ENCODE peak calls at places on chromosomes 7 and 10, in eight cellular contexts. One of them, this sample, is unnamed.

GRCh38 chr7:20441886-20442505 is 111.3 kb downstream of the ITGB8 start:
- DNase-seq in activated CD8-positive, alpha-beta memory T cell treated with anti-CD3 and anti-CD28 coated beads, Interleukin-2, amount 10 ng/mL, durations not matched to agents 7 days and 5 days: no peak
- DNase-seq in HCEC 1CT: no peak
- DNase-seq in WTC11: no peak
- DNase-seq in right lobe of liver: no peak
- DNase-seq in glomerular endothelial cell: no peak
- DNase-seq in sigmoid colon: no peak
- DNase-seq in activated gamma-delta T cell treated with anti-CD3 and anti-CD28 coated beads, Interleukin-2, amount 50 U/mL, for 16 hours: no peak
- DNase-seq in this sample: no peak

GRCh38 chr7:52088008-52088787 is 771.6 kb upstream of the COBL start:
- DNase-seq in glomerular endothelial cell: no peak
- DNase-seq in sigmoid colon: no peak
- DNase-seq in HCEC 1CT: no peak
- DNase-seq in activated CD8-positive, alpha-beta memory T cell treated with anti-CD3 and anti-CD28 coated beads, Interleukin-2, amount 10 ng/mL, durations not matched to agents 7 days and 5 days: no peak
- DNase-seq in WTC11: peak; percentile 83
- DNase-seq in right lobe of liver: no peak
- DNase-seq in activated gamma-delta T cell treated with anti-CD3 and anti-CD28 coated beads, Interleukin-2, amount 50 U/mL, for 16 hours: no peak
- DNase-seq in this sample: peak; percentile 82

GRCh38 chr10:103719036-103719435 is 136.3 kb downstream of the SH3PXD2A start:
- DNase-seq in activated gamma-delta T cell treated with anti-CD3 and anti-CD28 coated beads, Interleukin-2, amount 50 U/mL, for 16 hours: no peak
- DNase-seq in right lobe of liver: no peak
- DNase-seq in sigmoid colon: no peak
- DNase-seq in glomerular endothelial cell: no peak
- DNase-seq in HCEC 1CT: no peak
- DNase-seq in WTC11: no peak
- DNase-seq in activated CD8-positive, alpha-beta memory T cell treated with anti-CD3 and anti-CD28 coated beads, Interleukin-2, amount 10 ng/mL, durations not matched to agents 7 days and 5 days: no peak
- DNase-seq in this sample: no peak

GRCh38 chr10:12656518-12657142 is 307.3 kb downstream of the CAMK1D start:
- DNase-seq in glomerular endothelial cell: peak; percentile 45
- DNase-seq in activated gamma-delta T cell treated with anti-CD3 and anti-CD28 coated beads, Interleukin-2, amount 50 U/mL, for 16 hours: no peak
- DNase-seq in activated CD8-positive, alpha-beta memory T cell treated with anti-CD3 and anti-CD28 coated beads, Interleukin-2, amount 10 ng/mL, durations not matched to agents 7 days and 5 days: no peak
- DNase-seq in WTC11: no peak
- DNase-seq in HCEC 1CT: peak; percentile 58
- DNase-seq in right lobe of liver: no peak
- DNase-seq in sigmoid colon: no peak
- DNase-seq in this sample: no peak

GRCh38 chr7:93115796-93116195 is 2.0 kb downstream of the SAMD9 start:
- DNase-seq in HCEC 1CT: peak; percentile 86
- DNase-seq in WTC11: no peak
- DNase-seq in glomerular endothelial cell: no peak
- DNase-seq in sigmoid colon: no peak
- DNase-seq in right lobe of liver: no peak
- DNase-seq in activated CD8-positive, alpha-beta memory T cell treated with anti-CD3 and anti-CD28 coated beads, Interleukin-2, amount 10 ng/mL, durations not matched to agents 7 days and 5 days: no peak
- DNase-seq in activated gamma-delta T cell treated with anti-CD3 and anti-CD28 coated beads, Interleukin-2, amount 50 U/mL, for 16 hours: no peak
- DNase-seq in this sample: no peak

GRCh38 chr7:152641384-152641783 is 34.6 kb downstream of the XRCC2 start:
- DNase-seq in activated gamma-delta T cell treated with anti-CD3 and anti-CD28 coated beads, Interleukin-2, amount 50 U/mL, for 16 hours: no peak
- DNase-seq in sigmoid colon: no peak
- DNase-seq in glomerular endothelial cell: no peak
- DNase-seq in WTC11: no peak
- DNase-seq in HCEC 1CT: no peak
- DNase-seq in right lobe of liver: no peak
- DNase-seq in activated CD8-positive, alpha-beta memory T cell treated with anti-CD3 and anti-CD28 coated beads, Interleukin-2, amount 10 ng/mL, durations not matched to agents 7 days and 5 days: no peak
- DNase-seq in this sample: no peak

GRCh38 chr7:5397657-5398237 is 25.9 kb downstream of the TNRC18 start:
- DNase-seq in right lobe of liver: no peak
- DNase-seq in activated CD8-positive, alpha-beta memory T cell treated with anti-CD3 and anti-CD28 coated beads, Interleukin-2, amount 10 ng/mL, durations not matched to agents 7 days and 5 days: no peak
- DNase-seq in glomerular endothelial cell: no peak
- DNase-seq in WTC11: no peak
- DNase-seq in HCEC 1CT: no peak
- DNase-seq in activated gamma-delta T cell treated with anti-CD3 and anti-CD28 coated beads, Interleukin-2, amount 50 U/mL, for 16 hours: no peak
- DNase-seq in sigmoid colon: no peak
- DNase-seq in this sample: no peak

GRCh38 chr10:44306147-44306710 is 78.7 kb downstream of the CXCL12 start:
- DNase-seq in sigmoid colon: no peak
- DNase-seq in right lobe of liver: no peak
- DNase-seq in WTC11: no peak
- DNase-seq in glomerular endothelial cell: no peak
- DNase-seq in HCEC 1CT: no peak
- DNase-seq in activated CD8-positive, alpha-beta memory T cell treated with anti-CD3 and anti-CD28 coated beads, Interleukin-2, amount 10 ng/mL, durations not matched to agents 7 days and 5 days: no peak
- DNase-seq in activated gamma-delta T cell treated with anti-CD3 and anti-CD28 coated beads, Interleukin-2, amount 50 U/mL, for 16 hours: no peak
- DNase-seq in this sample: no peak

GRCh38 chr10:37760817-37761216 is 96.6 kb downstream of the ZNF248 start:
- DNase-seq in activated gamma-delta T cell treated with anti-CD3 and anti-CD28 coated beads, Interleukin-2, amount 50 U/mL, for 16 hours: no peak
- DNase-seq in HCEC 1CT: no peak
- DNase-seq in activated CD8-positive, alpha-beta memory T cell treated with anti-CD3 and anti-CD28 coated beads, Interleukin-2, amount 10 ng/mL, durations not matched to agents 7 days and 5 days: no peak
- DNase-seq in WTC11: no peak
- DNase-seq in glomerular endothelial cell: no peak
- DNase-seq in right lobe of liver: no peak
- DNase-seq in sigmoid colon: no peak
- DNase-seq in this sample: no peak

GRCh38 chr7:103685646-103686418 is 239.8 kb upstream of the SLC26A5 start:
- DNase-seq in activated gamma-delta T cell treated with anti-CD3 and anti-CD28 coated beads, Interleukin-2, amount 50 U/mL, for 16 hours: no peak
- DNase-seq in right lobe of liver: no peak
- DNase-seq in glomerular endothelial cell: no peak
- DNase-seq in sigmoid colon: no peak
- DNase-seq in WTC11: no peak
- DNase-seq in HCEC 1CT: no peak
- DNase-seq in activated CD8-positive, alpha-beta memory T cell treated with anti-CD3 and anti-CD28 coated beads, Interleukin-2, amount 10 ng/mL, durations not matched to agents 7 days and 5 days: no peak
- DNase-seq in this sample: no peak

GRCh38 chr7:16627236-16627635 is 18.3 kb downstream of the ANKMY2 start:
- DNase-seq in sigmoid colon: no peak
- DNase-seq in right lobe of liver: no peak
- DNase-seq in activated CD8-positive, alpha-beta memory T cell treated with anti-CD3 and anti-CD28 coated beads, Interleukin-2, amount 10 ng/mL, durations not matched to agents 7 days and 5 days: no peak
- DNase-seq in activated gamma-delta T cell treated with anti-CD3 and anti-CD28 coated beads, Interleukin-2, amount 50 U/mL, for 16 hours: no peak
- DNase-seq in HCEC 1CT: peak; percentile 59
- DNase-seq in glomerular endothelial cell: no peak
- DNase-seq in WTC11: no peak
- DNase-seq in this sample: no peak

GRCh38 chr10:48604408-48605263 is at the start of gene ARHGAP22:
- DNase-seq in activated CD8-positive, alpha-beta memory T cell treated with anti-CD3 and anti-CD28 coated beads, Interleukin-2, amount 10 ng/mL, durations not matched to agents 7 days and 5 days: peak; percentile 19
- DNase-seq in right lobe of liver: peak; percentile 48
- DNase-seq in WTC11: peak; percentile 58
- DNase-seq in sigmoid colon: peak; percentile 70
- DNase-seq in HCEC 1CT: peak; percentile 78
- DNase-seq in glomerular endothelial cell: no peak
- DNase-seq in activated gamma-delta T cell treated with anti-CD3 and anti-CD28 coated beads, Interleukin-2, amount 50 U/mL, for 16 hours: no peak
- DNase-seq in this sample: no peak

GRCh38 chr7:123209786-123210185 is 10.0 kb upstream of the SLC13A1 start:
- DNase-seq in sigmoid colon: no peak
- DNase-seq in right lobe of liver: no peak
- DNase-seq in glomerular endothelial cell: peak; percentile 10
- DNase-seq in WTC11: no peak
- DNase-seq in activated gamma-delta T cell treated with anti-CD3 and anti-CD28 coated beads, Interleukin-2, amount 50 U/mL, for 16 hours: no peak
- DNase-seq in activated CD8-positive, alpha-beta memory T cell treated with anti-CD3 and anti-CD28 coated beads, Interleukin-2, amount 10 ng/mL, durations not matched to agents 7 days and 5 days: no peak
- DNase-seq in HCEC 1CT: no peak
- DNase-seq in this sample: no peak

GRCh38 chr10:122181055-122181732 is 89.9 kb upstream of the BTBD16 start:
- DNase-seq in activated gamma-delta T cell treated with anti-CD3 and anti-CD28 coated beads, Interleukin-2, amount 50 U/mL, for 16 hours: no peak
- DNase-seq in WTC11: no peak
- DNase-seq in right lobe of liver: no peak
- DNase-seq in glomerular endothelial cell: no peak
- DNase-seq in HCEC 1CT: peak; percentile 69
- DNase-seq in activated CD8-positive, alpha-beta memory T cell treated with anti-CD3 and anti-CD28 coated beads, Interleukin-2, amount 10 ng/mL, durations not matched to agents 7 days and 5 days: no peak
- DNase-seq in sigmoid colon: no peak
- DNase-seq in this sample: no peak

GRCh38 chr10:986881-987634 is 1.2 kb upstream of the GTPBP4 start:
- DNase-seq in WTC11: no peak
- DNase-seq in activated gamma-delta T cell treated with anti-CD3 and anti-CD28 coated beads, Interleukin-2, amount 50 U/mL, for 16 hours: no peak
- DNase-seq in sigmoid colon: no peak
- DNase-seq in glomerular endothelial cell: no peak
- DNase-seq in right lobe of liver: no peak
- DNase-seq in HCEC 1CT: peak; percentile 80
- DNase-seq in activated CD8-positive, alpha-beta memory T cell treated with anti-CD3 and anti-CD28 coated beads, Interleukin-2, amount 10 ng/mL, durations not matched to agents 7 days and 5 days: no peak
- DNase-seq in this sample: no peak

GRCh38 chr10:43594944-43595589 is 11.2 kb upstream of the ZNF485 start:
- DNase-seq in activated CD8-positive, alpha-beta memory T cell treated with anti-CD3 and anti-CD28 coated beads, Interleukin-2, amount 10 ng/mL, durations not matched to agents 7 days and 5 days: peak; percentile 64
- DNase-seq in activated gamma-delta T cell treated with anti-CD3 and anti-CD28 coated beads, Interleukin-2, amount 50 U/mL, for 16 hours: no peak
- DNase-seq in sigmoid colon: no peak
- DNase-seq in glomerular endothelial cell: peak; percentile 20
- DNase-seq in HCEC 1CT: no peak
- DNase-seq in right lobe of liver: peak; percentile 43
- DNase-seq in WTC11: no peak
- DNase-seq in this sample: no peak

GRCh38 chr10:126222736-126223511 is 165.4 kb downstream of the ADAM12 start:
- DNase-seq in WTC11: no peak
- DNase-seq in glomerular endothelial cell: no peak
- DNase-seq in activated gamma-delta T cell treated with anti-CD3 and anti-CD28 coated beads, Interleukin-2, amount 50 U/mL, for 16 hours: no peak
- DNase-seq in HCEC 1CT: peak; percentile 33
- DNase-seq in right lobe of liver: no peak
- DNase-seq in sigmoid colon: no peak
- DNase-seq in activated CD8-positive, alpha-beta memory T cell treated with anti-CD3 and anti-CD28 coated beads, Interleukin-2, amount 10 ng/mL, durations not matched to agents 7 days and 5 days: no peak
- DNase-seq in this sample: no peak

GRCh38 chr10:3787001-3787400 is 2.0 kb upstream of the KLF6 start:
- DNase-seq in sigmoid colon: no peak
- DNase-seq in HCEC 1CT: no peak
- DNase-seq in glomerular endothelial cell: no peak
- DNase-seq in activated CD8-positive, alpha-beta memory T cell treated with anti-CD3 and anti-CD28 coated beads, Interleukin-2, amount 10 ng/mL, durations not matched to agents 7 days and 5 days: no peak
- DNase-seq in WTC11: no peak
- DNase-seq in activated gamma-delta T cell treated with anti-CD3 and anti-CD28 coated beads, Interleukin-2, amount 50 U/mL, for 16 hours: no peak
- DNase-seq in right lobe of liver: no peak
- DNase-seq in this sample: no peak

GRCh38 chr10:121525276-121526039 is 72.8 kb downstream of the FGFR2 start:
- DNase-seq in activated gamma-delta T cell treated with anti-CD3 and anti-CD28 coated beads, Interleukin-2, amount 50 U/mL, for 16 hours: no peak
- DNase-seq in HCEC 1CT: no peak
- DNase-seq in glomerular endothelial cell: no peak
- DNase-seq in right lobe of liver: no peak
- DNase-seq in sigmoid colon: no peak
- DNase-seq in activated CD8-positive, alpha-beta memory T cell treated with anti-CD3 and anti-CD28 coated beads, Interleukin-2, amount 10 ng/mL, durations not matched to agents 7 days and 5 days: no peak
- DNase-seq in WTC11: no peak
- DNase-seq in this sample: no peak

GRCh38 chr10:97921581-97922377 is 72.1 kb downstream of the GOLGA7B start:
- DNase-seq in right lobe of liver: peak; percentile 53
- DNase-seq in activated gamma-delta T cell treated with anti-CD3 and anti-CD28 coated beads, Interleukin-2, amount 50 U/mL, for 16 hours: no peak
- DNase-seq in glomerular endothelial cell: no peak
- DNase-seq in HCEC 1CT: no peak
- DNase-seq in activated CD8-positive, alpha-beta memory T cell treated with anti-CD3 and anti-CD28 coated beads, Interleukin-2, amount 10 ng/mL, durations not matched to agents 7 days and 5 days: no peak
- DNase-seq in WTC11: no peak
- DNase-seq in sigmoid colon: no peak
- DNase-seq in this sample: no peak

GRCh38 chr7:107948645-107949442 is 54.1 kb downstream of the LAMB1 start:
- DNase-seq in activated CD8-positive, alpha-beta memory T cell treated with anti-CD3 and anti-CD28 coated beads, Interleukin-2, amount 10 ng/mL, durations not matched to agents 7 days and 5 days: no peak
- DNase-seq in WTC11: no peak
- DNase-seq in right lobe of liver: no peak
- DNase-seq in glomerular endothelial cell: peak; percentile 83
- DNase-seq in sigmoid colon: no peak
- DNase-seq in activated gamma-delta T cell treated with anti-CD3 and anti-CD28 coated beads, Interleukin-2, amount 50 U/mL, for 16 hours: no peak
- DNase-seq in HCEC 1CT: peak; percentile 91
- DNase-seq in this sample: no peak

GRCh38 chr10:133454204-133454893 is 604 bp downstream of the SCART1 start:
- DNase-seq in HCEC 1CT: no peak
- DNase-seq in activated CD8-positive, alpha-beta memory T cell treated with anti-CD3 and anti-CD28 coated beads, Interleukin-2, amount 10 ng/mL, durations not matched to agents 7 days and 5 days: no peak
- DNase-seq in WTC11: no peak
- DNase-seq in sigmoid colon: no peak
- DNase-seq in activated gamma-delta T cell treated with anti-CD3 and anti-CD28 coated beads, Interleukin-2, amount 50 U/mL, for 16 hours: no peak
- DNase-seq in glomerular endothelial cell: no peak
- DNase-seq in right lobe of liver: peak; percentile 20
- DNase-seq in this sample: no peak

GRCh38 chr10:22681783-22682183 is 32.6 kb downstream of the PIP4K2A start:
- DNase-seq in WTC11: no peak
- DNase-seq in glomerular endothelial cell: no peak
- DNase-seq in HCEC 1CT: peak; percentile 84
- DNase-seq in activated gamma-delta T cell treated with anti-CD3 and anti-CD28 coated beads, Interleukin-2, amount 50 U/mL, for 16 hours: peak; percentile 39
- DNase-seq in right lobe of liver: no peak
- DNase-seq in sigmoid colon: no peak
- DNase-seq in activated CD8-positive, alpha-beta memory T cell treated with anti-CD3 and anti-CD28 coated beads, Interleukin-2, amount 10 ng/mL, durations not matched to agents 7 days and 5 days: peak; percentile 77
- DNase-seq in this sample: no peak

GRCh38 chr7:128017880-128018845 is 13.1 kb downstream of the LRRC4 start:
- DNase-seq in activated gamma-delta T cell treated with anti-CD3 and anti-CD28 coated beads, Interleukin-2, amount 50 U/mL, for 16 hours: no peak
- DNase-seq in activated CD8-positive, alpha-beta memory T cell treated with anti-CD3 and anti-CD28 coated beads, Interleukin-2, amount 10 ng/mL, durations not matched to agents 7 days and 5 days: no peak
- DNase-seq in sigmoid colon: no peak
- DNase-seq in HCEC 1CT: no peak
- DNase-seq in WTC11: no peak
- DNase-seq in glomerular endothelial cell: no peak
- DNase-seq in right lobe of liver: no peak
- DNase-seq in this sample: no peak

GRCh38 chr10:67818323-67818722 is 19.7 kb downstream of the DNAJC12 start:
- DNase-seq in right lobe of liver: no peak
- DNase-seq in HCEC 1CT: no peak
- DNase-seq in activated CD8-positive, alpha-beta memory T cell treated with anti-CD3 and anti-CD28 coated beads, Interleukin-2, amount 10 ng/mL, durations not matched to agents 7 days and 5 days: no peak
- DNase-seq in activated gamma-delta T cell treated with anti-CD3 and anti-CD28 coated beads, Interleukin-2, amount 50 U/mL, for 16 hours: no peak
- DNase-seq in WTC11: no peak
- DNase-seq in sigmoid colon: no peak
- DNase-seq in glomerular endothelial cell: peak; percentile 55
- DNase-seq in this sample: no peak

GRCh38 chr7:139075031-139075652 is 34.4 kb downstream of the ZC3HAV1 start:
- DNase-seq in right lobe of liver: peak; percentile 40
- DNase-seq in sigmoid colon: peak; percentile 86
- DNase-seq in WTC11: peak; percentile 53
- DNase-seq in glomerular endothelial cell: peak; percentile 61
- DNase-seq in activated CD8-positive, alpha-beta memory T cell treated with anti-CD3 and anti-CD28 coated beads, Interleukin-2, amount 10 ng/mL, durations not matched to agents 7 days and 5 days: peak; percentile 83
- DNase-seq in HCEC 1CT: peak; percentile 74
- DNase-seq in activated gamma-delta T cell treated with anti-CD3 and anti-CD28 coated beads, Interleukin-2, amount 50 U/mL, for 16 hours: peak; percentile 55
- DNase-seq in this sample: peak; percentile 61

GRCh38 chr10:14084875-14085274 is 245.8 kb downstream of the FRMD4A start:
- DNase-seq in right lobe of liver: no peak
- DNase-seq in activated gamma-delta T cell treated with anti-CD3 and anti-CD28 coated beads, Interleukin-2, amount 50 U/mL, for 16 hours: no peak
- DNase-seq in HCEC 1CT: peak; percentile 25
- DNase-seq in activated CD8-positive, alpha-beta memory T cell treated with anti-CD3 and anti-CD28 coated beads, Interleukin-2, amount 10 ng/mL, durations not matched to agents 7 days and 5 days: no peak
- DNase-seq in glomerular endothelial cell: no peak
- DNase-seq in WTC11: no peak
- DNase-seq in sigmoid colon: no peak
- DNase-seq in this sample: no peak

GRCh38 chr7:45394117-45394708 is 180.0 kb upstream of the ADCY1 start:
- DNase-seq in activated gamma-delta T cell treated with anti-CD3 and anti-CD28 coated beads, Interleukin-2, amount 50 U/mL, for 16 hours: no peak
- DNase-seq in HCEC 1CT: no peak
- DNase-seq in sigmoid colon: no peak
- DNase-seq in WTC11: no peak
- DNase-seq in right lobe of liver: no peak
- DNase-seq in activated CD8-positive, alpha-beta memory T cell treated with anti-CD3 and anti-CD28 coated beads, Interleukin-2, amount 10 ng/mL, durations not matched to agents 7 days and 5 days: no peak
- DNase-seq in glomerular endothelial cell: no peak
- DNase-seq in this sample: no peak

This sample was measured in iPS DF 6.9.